ENCODE peak calls at places on chromosomes 2 and 18, in six cellular contexts. One of them, this sample, is unnamed.

GRCh38 chr2:125471963-125472362 is 1184.0 kb upstream of the GYPC start:
- DNase-seq in uterus: no peak
- DNase-seq in adrenal gland: peak; percentile 54
- DNase-seq in esophagus squamous epithelium: no peak
- DNase-seq in stomach: no peak
- DNase-seq in prostate gland: no peak
- DNase-seq in this sample: no peak

GRCh38 chr18:77057043-77057442 is 75.5 kb downstream of the MBP start:
- DNase-seq in uterus: no peak
- DNase-seq in adrenal gland: no peak
- DNase-seq in esophagus squamous epithelium: no peak
- DNase-seq in stomach: no peak
- DNase-seq in prostate gland: no peak
- DNase-seq in this sample: no peak

GRCh38 chr2:158457826-158458616 is 1.3 kb downstream of the PKP4 start:
- DNase-seq in uterus: peak; percentile 52
- DNase-seq in adrenal gland: peak; percentile 85
- DNase-seq in esophagus squamous epithelium: no peak
- DNase-seq in stomach: peak; percentile 90
- DNase-seq in prostate gland: peak; percentile 76
- DNase-seq in this sample: peak; percentile 56

GRCh38 chr18:45670281-45670962 is 53.6 kb upstream of the SLC14A1 start:
- DNase-seq in uterus: no peak
- DNase-seq in adrenal gland: peak; percentile 83
- DNase-seq in esophagus squamous epithelium: no peak
- DNase-seq in stomach: no peak
- DNase-seq in prostate gland: no peak
- DNase-seq in this sample: peak; percentile 43

GRCh38 chr2:151361674-151362380 is 4.4 kb downstream of the TNFAIP6 start:
- DNase-seq in uterus: no peak
- DNase-seq in adrenal gland: no peak
- DNase-seq in esophagus squamous epithelium: no peak
- DNase-seq in stomach: no peak
- DNase-seq in prostate gland: no peak
- DNase-seq in this sample: no peak

GRCh38 chr18:44799422-44800421 is 119.0 kb downstream of the SETBP1 start:
- DNase-seq in uterus: no peak
- DNase-seq in adrenal gland: no peak
- DNase-seq in esophagus squamous epithelium: no peak
- DNase-seq in stomach: no peak
- DNase-seq in prostate gland: no peak
- DNase-seq in this sample: no peak

GRCh38 chr2:144711546-144712276 is 191.8 kb upstream of the ZEB2 start:
- DNase-seq in uterus: no peak
- DNase-seq in adrenal gland: no peak
- DNase-seq in esophagus squamous epithelium: no peak
- DNase-seq in stomach: no peak
- DNase-seq in prostate gland: no peak
- DNase-seq in this sample: no peak

GRCh38 chr2:190856985-190857384 is 23.6 kb upstream of the GLS start:
- DNase-seq in uterus: no peak
- DNase-seq in adrenal gland: no peak
- DNase-seq in esophagus squamous epithelium: no peak
- DNase-seq in stomach: no peak
- DNase-seq in prostate gland: no peak
- DNase-seq in this sample: no peak

GRCh38 chr18:824179-824578 is 12.1 kb upstream of the YES1 start:
- DNase-seq in uterus: no peak
- DNase-seq in adrenal gland: no peak
- DNase-seq in esophagus squamous epithelium: no peak
- DNase-seq in stomach: no peak
- DNase-seq in prostate gland: peak; percentile 22
- DNase-seq in this sample: no peak

GRCh38 chr2:113965644-113966043 is 75.8 kb downstream of the ACTR3 start:
- DNase-seq in uterus: no peak
- DNase-seq in adrenal gland: no peak
- DNase-seq in esophagus squamous epithelium: no peak
- DNase-seq in stomach: no peak
- DNase-seq in prostate gland: no peak
- DNase-seq in this sample: no peak

GRCh38 chr2:183984871-183985270 is 613.5 kb upstream of the ZNF804A start:
- DNase-seq in uterus: no peak
- DNase-seq in adrenal gland: no peak
- DNase-seq in esophagus squamous epithelium: no peak
- DNase-seq in stomach: no peak
- DNase-seq in prostate gland: no peak
- DNase-seq in this sample: no peak

GRCh38 chr2:207142461-207142860 is 23.3 kb downstream of the KLF7 start:
- DNase-seq in uterus: no peak
- DNase-seq in adrenal gland: peak; percentile 64
- DNase-seq in esophagus squamous epithelium: no peak
- DNase-seq in stomach: no peak
- DNase-seq in prostate gland: no peak
- DNase-seq in this sample: no peak

GRCh38 chr2:197500503-197501179 is 462 bp downstream of the HSPE1 start:
- DNase-seq in uterus: no peak
- DNase-seq in adrenal gland: no peak
- DNase-seq in esophagus squamous epithelium: no peak
- DNase-seq in stomach: no peak
- DNase-seq in prostate gland: peak; percentile 5
- DNase-seq in this sample: no peak

GRCh38 chr2:235390108-235390815 is 103.6 kb upstream of the AGAP1 start:
- DNase-seq in uterus: no peak
- DNase-seq in adrenal gland: no peak
- DNase-seq in esophagus squamous epithelium: no peak
- DNase-seq in stomach: no peak
- DNase-seq in prostate gland: no peak
- DNase-seq in this sample: no peak

GRCh38 chr2:26585100-26585499 is 56.1 kb downstream of the CIB4 start:
- DNase-seq in uterus: no peak
- DNase-seq in adrenal gland: no peak
- DNase-seq in esophagus squamous epithelium: no peak
- DNase-seq in stomach: no peak
- DNase-seq in prostate gland: no peak
- DNase-seq in this sample: peak; percentile 25

DNA sequence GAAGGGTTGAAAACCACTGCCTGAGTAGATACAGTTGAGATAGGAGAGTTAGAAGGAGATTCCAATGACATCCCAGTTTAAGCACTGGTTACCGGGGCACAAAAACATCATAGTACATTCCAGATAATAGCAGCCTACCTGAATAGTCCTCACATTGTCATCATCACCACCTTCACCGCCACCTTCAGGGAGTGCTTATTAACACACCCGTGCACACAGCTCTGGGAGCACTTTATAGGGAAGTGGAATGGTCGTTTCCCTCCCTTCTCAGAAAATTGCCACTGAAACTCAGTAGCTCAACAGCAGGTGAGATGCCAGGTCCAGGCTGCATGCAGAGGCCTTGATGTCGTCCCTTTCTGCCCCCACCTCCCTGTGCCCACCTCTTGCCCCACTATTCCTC is 8.2 kb downstream of the SERPINB7 start:
- DNase-seq in uterus: no peak
- DNase-seq in adrenal gland: no peak
- DNase-seq in esophagus squamous epithelium: no peak
- DNase-seq in stomach: no peak
- DNase-seq in prostate gland: no peak
- DNase-seq in this sample: no peak
- TF ChIP-seq CTCF in uterus: no peak
- TF ChIP-seq CTCF in adrenal gland: no peak
- TF ChIP-seq CTCF in esophagus squamous epithelium: no peak
- TF ChIP-seq CTCF in stomach: no peak
- TF ChIP-seq CTCF in prostate gland: no peak
- TF ChIP-seq CTCF in this sample: no peak

GRCh38 chr2:213002383-213002782 is 149.0 kb downstream of the IKZF2 start:
- DNase-seq in uterus: no peak
- DNase-seq in adrenal gland: no peak
- DNase-seq in esophagus squamous epithelium: no peak
- DNase-seq in stomach: no peak
- DNase-seq in prostate gland: no peak
- DNase-seq in this sample: no peak
- TF ChIP-seq POLR2A in uterus: no peak
- TF ChIP-seq POLR2A in adrenal gland: no peak
- TF ChIP-seq POLR2A in esophagus squamous epithelium: no peak
- TF ChIP-seq POLR2A in stomach: no peak
- TF ChIP-seq POLR2A in prostate gland: no peak
- TF ChIP-seq POLR2A in this sample: no peak

GRCh38 chr2:12031871-12032270 is 285.4 kb downstream of the LPIN1 start:
- DNase-seq in uterus: no peak
- DNase-seq in adrenal gland: no peak
- DNase-seq in esophagus squamous epithelium: no peak
- DNase-seq in stomach: no peak
- DNase-seq in prostate gland: no peak
- DNase-seq in this sample: no peak

GRCh38 chr2:12032975-12033374 is 286.5 kb downstream of the LPIN1 start:
- DNase-seq in uterus: no peak
- DNase-seq in adrenal gland: no peak
- DNase-seq in esophagus squamous epithelium: no peak
- DNase-seq in stomach: no peak
- DNase-seq in prostate gland: no peak
- DNase-seq in this sample: no peak

GRCh38 chr2:12034303-12034861 is 287.9 kb downstream of the LPIN1 start:
- DNase-seq in uterus: no peak
- DNase-seq in adrenal gland: no peak
- DNase-seq in esophagus squamous epithelium: no peak
- DNase-seq in stomach: no peak
- DNase-seq in prostate gland: no peak
- DNase-seq in this sample: no peak

GRCh38 chr2:12033494-12033893 is 287.1 kb downstream of the LPIN1 start:
- DNase-seq in uterus: no peak
- DNase-seq in adrenal gland: no peak
- DNase-seq in esophagus squamous epithelium: no peak
- DNase-seq in stomach: no peak
- DNase-seq in prostate gland: no peak
- DNase-seq in this sample: no peak

GRCh38 chr2:12032421-12032820 is 286.0 kb downstream of the LPIN1 start:
- DNase-seq in uterus: no peak
- DNase-seq in adrenal gland: no peak
- DNase-seq in esophagus squamous epithelium: no peak
- DNase-seq in stomach: no peak
- DNase-seq in prostate gland: no peak
- DNase-seq in this sample: peak; percentile 47
- H3K4me1 ChIP-seq in uterus: no peaks in the 10 kb centered on the region
- H3K4me1 ChIP-seq in adrenal gland: no peaks in the 10 kb centered on the region
- H3K4me1 ChIP-seq in esophagus squamous epithelium: no peaks in the 10 kb centered on the region
- H3K4me1 ChIP-seq in stomach: peaks cover 7% of the 10 kb centered on the region
- H3K4me1 ChIP-seq in prostate gland: no peaks in the 10 kb centered on the region
- H3K4me1 ChIP-seq in this sample: no peaks in the 10 kb centered on the region

DNA sequence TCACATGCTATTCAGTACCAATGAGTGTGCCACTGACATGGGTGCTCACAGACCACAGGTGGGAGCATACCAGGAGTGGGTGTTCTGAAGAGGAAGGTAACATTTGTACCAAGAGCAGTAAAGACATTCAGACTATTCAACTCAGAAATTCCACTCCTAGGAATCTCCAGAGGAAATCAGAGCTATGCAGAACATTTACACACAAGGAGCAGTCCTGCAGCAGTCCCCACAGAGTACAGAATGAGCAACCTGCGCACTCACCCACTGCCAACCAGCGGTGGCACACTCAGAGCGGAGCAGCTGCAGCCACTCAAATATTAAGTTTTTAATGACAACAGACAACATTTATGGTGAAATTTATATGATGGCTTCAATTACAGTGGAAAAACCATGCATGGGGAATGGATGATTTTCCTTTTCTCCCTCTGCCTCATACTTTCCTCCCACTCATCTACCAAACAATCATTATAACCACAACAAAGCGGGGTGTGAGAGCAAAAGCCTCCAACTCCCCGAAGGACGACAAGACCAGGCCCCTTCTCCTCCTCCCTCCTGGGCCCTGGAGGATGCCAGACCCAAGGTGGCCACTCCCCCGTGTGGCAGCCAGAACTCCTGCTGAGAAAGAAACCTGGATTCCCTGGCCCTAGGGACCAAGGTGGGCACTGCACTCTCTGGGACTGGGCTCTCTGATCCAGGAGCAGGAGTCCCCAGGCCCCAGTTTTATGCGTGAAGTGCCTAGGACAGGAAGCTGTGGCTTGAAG is 5.4 kb downstream of the HS6ST1 start:
- DNase-seq in uterus: no peak
- DNase-seq in adrenal gland: peak; percentile 59
- DNase-seq in esophagus squamous epithelium: no peak
- DNase-seq in stomach: peak; percentile 24
- DNase-seq in prostate gland: peak; percentile 23
- DNase-seq in this sample: peak; percentile 12
- TF ChIP-seq CTCF in uterus: no peak
- TF ChIP-seq CTCF in adrenal gland: peak; percentile 33
- TF ChIP-seq CTCF in esophagus squamous epithelium: peak; percentile 44
- TF ChIP-seq CTCF in stomach: no peak
- TF ChIP-seq CTCF in prostate gland: peak; percentile 50
- TF ChIP-seq CTCF in this sample: peak; percentile 7

GRCh38 chr2:109452318-109453305 is 161.2 kb downstream of the SEPTIN10 start:
- DNase-seq in uterus: no peak
- DNase-seq in adrenal gland: no peak
- DNase-seq in esophagus squamous epithelium: no peak
- DNase-seq in stomach: no peak
- DNase-seq in prostate gland: no peak
- DNase-seq in this sample: peak; percentile 34

GRCh38 chr2:109453596-109453995 is 160.2 kb downstream of the SEPTIN10 start:
- DNase-seq in uterus: no peak
- DNase-seq in adrenal gland: peak; percentile 28
- DNase-seq in esophagus squamous epithelium: no peak
- DNase-seq in stomach: no peak
- DNase-seq in prostate gland: no peak
- DNase-seq in this sample: no peak

GRCh38 chr2:109450574-109451265 is 163.0 kb downstream of the SEPTIN10 start:
- DNase-seq in uterus: peak; percentile 11
- DNase-seq in adrenal gland: peak; percentile 54
- DNase-seq in esophagus squamous epithelium: no peak
- DNase-seq in stomach: no peak
- DNase-seq in prostate gland: no peak
- DNase-seq in this sample: no peak

GRCh38 chr2:109448946-109449788 is 164.6 kb downstream of the SEPTIN10 start:
- DNase-seq in uterus: peak; percentile 14
- DNase-seq in adrenal gland: peak; percentile 87
- DNase-seq in esophagus squamous epithelium: no peak
- DNase-seq in stomach: peak; percentile 63
- DNase-seq in prostate gland: peak; percentile 76
- DNase-seq in this sample: no peak

GRCh38 chr2:109451671-109452070 is 162.1 kb downstream of the SEPTIN10 start:
- DNase-seq in uterus: no peak
- DNase-seq in adrenal gland: peak; percentile 25
- DNase-seq in esophagus squamous epithelium: no peak
- DNase-seq in stomach: no peak
- DNase-seq in prostate gland: no peak
- DNase-seq in this sample: peak; percentile 27
- TF ChIP-seq POLR2A in uterus: no peak
- TF ChIP-seq POLR2A in adrenal gland: no peak
- TF ChIP-seq POLR2A in esophagus squamous epithelium: no peak
- TF ChIP-seq POLR2A in stomach: no peak
- TF ChIP-seq POLR2A in prostate gland: no peak
- TF ChIP-seq POLR2A in this sample: no peak

DNA sequence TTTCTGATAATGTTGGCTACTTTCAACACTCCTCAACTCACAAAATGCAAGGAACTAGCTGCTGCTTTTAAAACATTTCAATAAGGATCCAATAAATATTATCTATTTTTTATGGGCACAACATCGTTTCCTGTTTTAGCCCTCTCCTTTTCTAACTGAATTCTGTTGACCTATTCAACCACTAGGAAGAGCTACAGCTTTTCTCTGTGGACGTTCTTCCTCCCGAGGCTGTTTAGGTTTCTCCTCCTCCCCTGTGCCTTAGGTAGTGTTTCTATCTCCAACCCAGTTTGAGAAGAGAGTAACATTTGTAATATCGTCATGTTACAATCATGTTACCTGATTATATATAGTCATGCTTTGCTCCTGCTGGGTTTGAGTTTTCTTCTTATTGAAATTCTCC is 91.3 kb upstream of the ITGB6 start:
- DNase-seq in uterus: no peak
- DNase-seq in adrenal gland: no peak
- DNase-seq in esophagus squamous epithelium: no peak
- DNase-seq in stomach: no peak
- DNase-seq in prostate gland: no peak
- DNase-seq in this sample: no peak
- H3K4me1 ChIP-seq in uterus: no peaks in the 10 kb centered on the region
- H3K4me1 ChIP-seq in adrenal gland: no peaks in the 10 kb centered on the region
- H3K4me1 ChIP-seq in esophagus squamous epithelium: peaks cover 30% of the 10 kb centered on the region
- H3K4me1 ChIP-seq in stomach: peaks cover 4% of the 10 kb centered on the region
- H3K4me1 ChIP-seq in prostate gland: no peaks in the 10 kb centered on the region
- H3K4me1 ChIP-seq in this sample: no peaks in the 10 kb centered on the region

This sample was measured in Peyer's patch.